ENCODE peak calls at places on chromosome 6, in four cellular contexts. R is memory B cell, C is NCI-H345, Q is RWPE2. T is an unnamed sample.

GRCh38 chr6:158674342-158674969 is 24.6 kb downstream of the SYTL3 start:
- DNase-seq in C (no peak), Q (no peak), R (no peak), T (no peak)

GRCh38 chr6:135323202-135323668 is 142.1 kb downstream of the MYB start:
- DNase-seq in C (no peak), R (no peak), Q (no peak), T (no peak)

GRCh38 chr6:142566628-142567396 is 265.0 kb downstream of the ADGRG6 start:
- DNase-seq in Q (no peak), C (peak; percentile 51), R (peak; percentile 42), T (peak; percentile 15)

GRCh38 chr6:148851683-148852556 is 105.1 kb downstream of the UST start:
- DNase-seq in Q (no peak), R (no peak), C (no peak), T (no peak)

GRCh38 chr6:52418606-52419005 is 1.5 kb upstream of the EFHC1 start:
- DNase-seq in C (no peak), Q (no peak), R (no peak), T (no peak)

GRCh38 chr6:30882764-30883475 is 1.4 kb upstream of the DDR1 start:
- DNase-seq in C (peak; percentile 70), Q (peak; percentile 87), R (peak; percentile 55), T (no peak)

GRCh38 chr6:106360989-106361430 is 493 bp downstream of the CRYBG1 start:
- DNase-seq in Q (peak; percentile 62), R (peak; percentile 22), C (peak; percentile 29), T (no peak)

GRCh38 chr6:15077006-15077405 is 168.9 kb upstream of the JARID2 start:
- DNase-seq in Q (no peak), R (no peak), C (no peak), T (no peak)

GRCh38 chr6:10138917-10139316 is 276.0 kb downstream of the TFAP2A start:
- DNase-seq in C (no peak), Q (no peak), R (no peak), T (no peak)

GRCh38 chr6:154041001-154041400 is 2.0 kb downstream of the OPRM1 start:
- DNase-seq in Q (no peak), C (no peak), R (no peak), T (no peak)

GRCh38 chr6:145631374-145631773 is 103.9 kb downstream of the EPM2A start:
- DNase-seq in Q (no peak), C (no peak), R (no peak), T (no peak)

GRCh38 chr6:140816696-140817095 is 1316.0 kb upstream of the GJE1 start:
- DNase-seq in C (no peak), R (no peak), Q (no peak), T (no peak)

T was measured in globus pallidus.